ENCODE peak calls at places on chromosomes 3 and 15, in five cellular contexts. H is CD8-positive, alpha-beta memory T cell; P is hepatocyte; K is neural progenitor cell; E is Peyer's patch. X is an unnamed sample. For H3K4me1, the result is how much of the 10 kb centered on the place peaks cover.

GRCh38 chr15:89486726-89487050 is 9.7 kb downstream of the RHCG start:
- DNase-seq in E (peak), H (peak), P (no peak), K (peak), X (peak)

GRCh38 chr3:126676919-126677705 is 22.2 kb upstream of the TXNRD3 start:
- DNase-seq in P (no peak), E (no peak), H (no peak), K (no peak), X (no peak)

GRCh38 chr15:62985768-62986167 is 56.8 kb upstream of the TPM1 start:
- DNase-seq in P (peak), K (no peak), H (no peak), E (no peak), X (no peak)

GRCh38 chr15:97840501-97840900 is 120.0 kb upstream of the ARRDC4 start:
- DNase-seq in H (no peak), K (no peak), E (no peak), P (no peak), X (no peak)

GRCh38 chr3:20123121-20123652 is 62.8 kb downstream of the SGO1 start:
- DNase-seq in E (no peak), P (no peak), K (no peak), H (no peak), X (no peak)

GRCh38 chr3:112376996-112377395 is 44.0 kb downstream of the CD200 start:
- DNase-seq in H (no peak), K (no peak), E (no peak), P (peak), X (peak)

GRCh38 chr15:87369269-87369668 is 887.3 kb downstream of the NTRK3 start:
- DNase-seq in K (no peak), P (no peak), E (no peak), H (no peak), X (no peak)

GRCh38 chr3:50523170-50523865 is 19.9 kb upstream of the CACNA2D2 start:
- DNase-seq in P (no peak), E (no peak), K (peak), H (no peak), X (no peak)

GRCh38 chr15:88703533-88703932 is 64.7 kb downstream of the ISG20 start:
- DNase-seq in K (no peak), E (no peak), P (no peak), H (no peak), X (no peak)

GRCh38 chr3:113601240-113601639 is 68.9 kb downstream of the SIDT1 start:
- DNase-seq in P (no peak), K (no peak), H (no peak), E (no peak), X (no peak)

GRCh38 chr15:60614028-60614427 is 135.1 kb upstream of the ICE2 start:
- DNase-seq in P (no peak), E (no peak), H (no peak), K (no peak), X (no peak)

GRCh38 chr15:68843425-68844311 is 23.0 kb upstream of the ANP32A start:
- DNase-seq in H (peak), K (peak), P (peak), E (no peak), X (peak)

GRCh38 chr3:122668930-122669730 is 11.5 kb upstream of the PARP14 start:
- DNase-seq in P (peak), E (no peak), H (no peak), K (no peak), X (peak)

GRCh38 chr3:58272891-58273290 is 33.2 kb upstream of the RPP14 start:
- DNase-seq in P (no peak), H (no peak), K (no peak), E (no peak), X (no peak)

GRCh38 chr3:50050361-50050760 is 38.4 kb upstream of the RBM5 start:
- DNase-seq in P (no peak), K (no peak), H (no peak), E (no peak), X (no peak)

GRCh38 chr3:143648708-143649107 is 199.6 kb downstream of the SLC9A9 start:
- DNase-seq in P (no peak), E (no peak), K (peak), H (no peak), X (no peak)

GRCh38 chr3:44511238-44511567 is 33.7 kb upstream of the ZNF445 start:
- DNase-seq in K (peak), P (peak), E (no peak), H (no peak), X (no peak)

GRCh38 chr3:66239513-66240135 is 18.8 kb downstream of the SLC25A26 start:
- DNase-seq in E (no peak), K (no peak), P (no peak), H (peak), X (no peak)

GRCh38 chr15:58520464-58520863 is 88.7 kb downstream of the LIPC start:
- DNase-seq in E (no peak), K (no peak), P (no peak), H (no peak), X (no peak)

GRCh38 chr3:37907906-37908305 is 46.2 kb downstream of the CTDSPL start:
- DNase-seq in H (no peak), K (peak), P (no peak), E (no peak), X (no peak)

GRCh38 chr15:73935547-73935946 is 9.3 kb downstream of the LOXL1 start:
- DNase-seq in E (no peak), K (peak), H (no peak), P (peak), X (no peak)

GRCh38 chr15:60358935-60359672 is 38.7 kb downstream of the ANXA2 start:
- DNase-seq in E (no peak), K (no peak), P (no peak), H (no peak), X (no peak)

GRCh38 chr3:45644467-45645201 is 44.6 kb upstream of the SACM1L start:
- DNase-seq in P (no peak), K (no peak), E (no peak), H (no peak), X (no peak)

GRCh38 chr3:134796313-134797079 is 1.4 kb downstream of the EPHB1 start:
- DNase-seq in E (no peak), P (peak), H (no peak), K (peak), X (no peak)

DNA sequence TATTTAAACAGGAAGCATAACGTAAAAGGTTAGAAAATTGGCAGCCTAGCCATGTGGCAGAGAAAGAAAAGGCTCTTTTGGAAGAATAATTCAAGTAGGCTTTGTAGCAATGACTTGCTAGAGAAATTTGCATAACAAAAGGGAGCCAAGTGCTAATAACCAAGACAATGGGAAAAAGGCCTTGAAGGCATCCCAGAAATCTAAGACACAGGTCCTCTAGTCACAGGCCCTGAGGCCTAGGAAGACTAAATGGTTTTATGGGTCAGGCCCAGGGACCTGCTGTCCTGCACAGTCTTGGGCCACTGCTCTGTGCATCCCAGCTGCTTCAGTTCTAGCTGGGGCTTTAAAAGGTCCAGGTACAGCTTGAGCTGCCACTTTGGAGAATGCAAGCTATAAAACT is 78.5 kb downstream of the FGF7 start:
- DNase-seq in P (no peak), H (no peak), K (no peak), E (no peak), X (no peak)
- H3K4me1 ChIP-seq in P (under half), H (under half), K (under half), E (under half), X (under half)

GRCh38 chr3:16482770-16483531 is 30.5 kb downstream of the RFTN1 start:
- DNase-seq in H (peak), P (peak), E (peak), K (no peak), X (peak)

GRCh38 chr3:16481570-16481897 is 32.0 kb downstream of the RFTN1 start:
- DNase-seq in H (no peak), K (no peak), E (no peak), P (no peak), X (no peak)

GRCh38 chr3:16484216-16484615 is 29.3 kb downstream of the RFTN1 start:
- DNase-seq in K (no peak), P (peak), H (no peak), E (no peak), X (peak)

GRCh38 chr3:16480861-16481569 is 32.5 kb downstream of the RFTN1 start:
- DNase-seq in H (peak), P (no peak), E (no peak), K (peak), X (peak)

GRCh38 chr3:16482194-16482769 is 31.2 kb downstream of the RFTN1 start:
- DNase-seq in P (no peak), E (no peak), K (no peak), H (no peak), X (no peak)
- H3K4me1 ChIP-seq in P (under half), E (under half), K (under half), H (under half), X (under half)

GRCh38 chr15:65338823-65339222 is 34.3 kb downstream of the RNU5B-1 start:
- DNase-seq in K (no peak), P (no peak), E (no peak), H (no peak), X (no peak)
- H3K4me1 ChIP-seq in K (half or more), P (under half), E (under half), H (under half), X (under half)

GRCh38 chr3:184337981-184338380 is 581 bp downstream of the FAM131A start:
- DNase-seq in H (no peak), K (no peak), E (no peak), P (no peak), X (no peak)
- H3K4me1 ChIP-seq in H (under half), K (under half), E (under half), P (under half), X (under half)

GRCh38 chr15:31306426-31307269 is 20.0 kb upstream of the KLF13 start:
- DNase-seq in P (peak), K (peak), H (no peak), E (no peak), X (no peak)

GRCh38 chr15:31306036-31306425 is 20.6 kb upstream of the KLF13 start:
- DNase-seq in H (no peak), K (no peak), P (no peak), E (no peak), X (no peak)

GRCh38 chr15:31305375-31305774 is 21.3 kb upstream of the KLF13 start:
- DNase-seq in H (no peak), P (no peak), K (no peak), E (no peak), X (no peak)

GRCh38 chr15:31308185-31308639 is 18.4 kb upstream of the KLF13 start:
- DNase-seq in K (no peak), E (no peak), H (no peak), P (no peak), X (no peak)

GRCh38 chr15:31307270-31308184 is 19.1 kb upstream of the KLF13 start:
- DNase-seq in K (no peak), P (no peak), H (no peak), E (no peak), X (no peak)
- H3K4me1 ChIP-seq in K (half or more), P (under half), H (under half), E (under half), X (under half)

DNA sequence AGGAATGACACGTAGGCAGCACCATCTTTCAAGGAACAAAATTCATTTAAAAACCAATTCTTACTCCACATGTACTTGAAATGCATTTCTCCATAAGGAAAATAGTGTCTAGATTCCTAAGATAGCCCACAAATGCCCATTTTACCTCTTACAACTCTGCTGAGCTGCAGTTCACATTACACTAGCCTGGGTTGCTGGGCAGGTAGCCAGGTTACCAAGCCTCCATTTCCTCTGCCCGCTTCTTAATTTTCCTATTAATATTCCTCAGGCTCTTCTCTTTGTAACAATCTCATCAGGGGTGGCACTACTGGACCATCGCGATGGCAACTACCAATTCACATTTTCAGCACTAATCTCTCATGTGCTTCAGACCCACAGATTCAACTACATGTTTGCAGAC is 10.8 kb downstream of the ATP13A3 start:
- DNase-seq in H (no peak), K (no peak), E (no peak), P (no peak), X (no peak)
- H3K4me1 ChIP-seq in H (under half), K (under half), E (under half), P (under half), X (under half)

DNA sequence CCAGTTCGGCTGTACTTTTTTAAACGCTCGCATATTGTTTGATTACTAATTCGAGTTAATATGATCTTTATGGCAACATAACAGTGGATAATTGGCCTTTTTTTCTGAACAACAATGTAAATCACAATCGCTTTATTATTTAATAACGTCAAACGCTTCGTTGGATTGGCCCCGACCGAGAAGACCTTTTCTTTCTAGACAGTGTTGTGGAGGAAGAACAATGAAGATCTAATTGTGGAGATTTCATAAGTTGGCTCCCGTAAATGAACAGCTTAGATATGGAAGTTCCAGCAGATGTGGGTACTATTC is 12.7 kb downstream of the SOX2 start:
- DNase-seq in H (no peak), K (no peak), P (no peak), E (no peak), X (no peak)
- H3K4me1 ChIP-seq in H (under half), K (half or more), P (under half), E (under half), X (under half)

GRCh38 chr15:67074886-67075229 is 9.5 kb downstream of the SMAD3 start:
- DNase-seq in H (no peak), K (no peak), P (no peak), E (no peak), X (no peak)

GRCh38 chr15:67072951-67073350 is 7.5 kb downstream of the SMAD3 start:
- DNase-seq in P (no peak), H (no peak), K (no peak), E (no peak), X (no peak)

GRCh38 chr15:67070892-67071664 is 5.7 kb downstream of the SMAD3 start:
- DNase-seq in P (no peak), K (peak), H (no peak), E (no peak), X (no peak)

GRCh38 chr15:67070150-67070549 is 4.7 kb downstream of the SMAD3 start:
- DNase-seq in E (no peak), K (no peak), P (no peak), H (no peak), X (no peak)

DNA sequence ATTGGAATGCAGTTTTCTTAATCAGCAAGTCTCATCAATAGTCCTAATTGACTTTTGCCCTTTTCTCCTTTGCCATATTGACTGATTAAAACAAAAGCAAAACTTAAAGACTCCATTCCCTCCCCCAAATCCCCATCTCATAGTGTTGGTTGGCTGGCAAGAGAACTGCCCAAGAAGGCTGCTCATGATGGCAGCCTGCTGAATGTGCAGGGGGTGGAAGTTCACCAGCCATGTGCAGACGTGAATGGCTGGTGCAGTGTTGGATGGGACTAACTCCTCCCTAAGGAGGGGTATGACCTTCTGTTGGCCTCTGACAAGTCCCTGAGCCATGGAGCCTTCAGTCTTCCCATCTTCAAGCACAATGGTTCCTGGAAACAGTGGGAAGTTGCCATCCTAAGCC is 7.0 kb downstream of the SMAD3 start:
- DNase-seq in K (no peak), P (no peak), E (no peak), H (no peak), X (peak)
- H3K4me1 ChIP-seq in K (under half), P (half or more), E (half or more), H (half or more), X (under half)

X was measured in small intestine.